ENCODE peak calls at places on chromosomes 4 and X, in ten cellular contexts. One of them, this sample, is unnamed.

GRCh38 chr4:89836031-89836777 is 757 bp downstream of the SNCA start:
- DNase-seq in body of pancreas: no peak
- DNase-seq in fibroblast of villous mesenchyme: no peak
- DNase-seq in cardiac muscle cell: peak; percentile 16
- DNase-seq in bronchial epithelial cell: no peak
- DNase-seq in transverse colon: no peak
- DNase-seq in spleen: no peak
- DNase-seq in left ventricle myocardium inferior: no peak
- DNase-seq in lung: no peak
- DNase-seq in IMR-90: no peak
- DNase-seq in this sample: no peak

GRCh38 chr4:139609647-139610046 is 53.6 kb upstream of the SETD7 start:
- DNase-seq in body of pancreas: no peak
- DNase-seq in fibroblast of villous mesenchyme: peak; percentile 34
- DNase-seq in cardiac muscle cell: no peak
- DNase-seq in bronchial epithelial cell: peak; percentile 51
- DNase-seq in transverse colon: no peak
- DNase-seq in spleen: no peak
- DNase-seq in left ventricle myocardium inferior: no peak
- DNase-seq in lung: no peak
- DNase-seq in IMR-90: peak; percentile 83
- DNase-seq in this sample: no peak

GRCh38 chrX:7270018-7270417 is 122.1 kb upstream of the PUDP start:
- DNase-seq in body of pancreas: no peak
- DNase-seq in fibroblast of villous mesenchyme: peak; percentile 78
- DNase-seq in cardiac muscle cell: no peak
- DNase-seq in bronchial epithelial cell: no peak
- DNase-seq in transverse colon: no peak
- DNase-seq in spleen: no peak
- DNase-seq in left ventricle myocardium inferior: no peak
- DNase-seq in lung: no peak
- DNase-seq in IMR-90: peak; percentile 58
- DNase-seq in this sample: peak; percentile 46

GRCh38 chrX:30659421-30659820 is 6.2 kb downstream of the GK start:
- DNase-seq in body of pancreas: no peak
- DNase-seq in fibroblast of villous mesenchyme: peak; percentile 96
- DNase-seq in cardiac muscle cell: no peak
- DNase-seq in bronchial epithelial cell: peak; percentile 92
- DNase-seq in transverse colon: no peak
- DNase-seq in spleen: no peak
- DNase-seq in left ventricle myocardium inferior: no peak
- DNase-seq in lung: no peak
- DNase-seq in IMR-90: peak; percentile 95
- DNase-seq in this sample: peak; percentile 90

GRCh38 chr4:122003335-122003734 is 51.5 kb upstream of the TRPC3 start:
- DNase-seq in body of pancreas: no peak
- DNase-seq in fibroblast of villous mesenchyme: peak; percentile 56
- DNase-seq in cardiac muscle cell: peak; percentile 32
- DNase-seq in bronchial epithelial cell: peak; percentile 27
- DNase-seq in transverse colon: peak; percentile 48
- DNase-seq in spleen: no peak
- DNase-seq in left ventricle myocardium inferior: no peak
- DNase-seq in lung: no peak
- DNase-seq in IMR-90: no peak
- DNase-seq in this sample: no peak

GRCh38 chrX:123993326-123993725 is 31.8 kb downstream of the STAG2 start:
- DNase-seq in body of pancreas: no peak
- DNase-seq in fibroblast of villous mesenchyme: peak; percentile 49
- DNase-seq in cardiac muscle cell: no peak
- DNase-seq in bronchial epithelial cell: peak; percentile 86
- DNase-seq in transverse colon: no peak
- DNase-seq in spleen: no peak
- DNase-seq in left ventricle myocardium inferior: no peak
- DNase-seq in lung: no peak
- DNase-seq in IMR-90: peak; percentile 81
- DNase-seq in this sample: peak; percentile 42

GRCh38 chr4:100414016-100414790 is 103.6 kb downstream of the EMCN start:
- DNase-seq in body of pancreas: no peak
- DNase-seq in fibroblast of villous mesenchyme: no peak
- DNase-seq in cardiac muscle cell: no peak
- DNase-seq in bronchial epithelial cell: peak; percentile 38
- DNase-seq in transverse colon: no peak
- DNase-seq in spleen: no peak
- DNase-seq in left ventricle myocardium inferior: no peak
- DNase-seq in lung: no peak
- DNase-seq in IMR-90: peak; percentile 2
- DNase-seq in this sample: no peak

GRCh38 chr4:85147481-85148076 is 181.1 kb upstream of the WDFY3 start:
- DNase-seq in body of pancreas: peak; percentile 58
- DNase-seq in fibroblast of villous mesenchyme: peak; percentile 73
- DNase-seq in cardiac muscle cell: peak; percentile 75
- DNase-seq in bronchial epithelial cell: peak; percentile 77
- DNase-seq in transverse colon: peak; percentile 24
- DNase-seq in spleen: peak; percentile 71
- DNase-seq in left ventricle myocardium inferior: peak; percentile 38
- DNase-seq in lung: no peak
- DNase-seq in IMR-90: peak; percentile 54
- DNase-seq in this sample: peak; percentile 10

GRCh38 chr4:6525474-6525873 is 49.5 kb upstream of the MAN2B2 start:
- DNase-seq in body of pancreas: no peak
- DNase-seq in fibroblast of villous mesenchyme: no peak
- DNase-seq in cardiac muscle cell: no peak
- DNase-seq in bronchial epithelial cell: no peak
- DNase-seq in transverse colon: no peak
- DNase-seq in spleen: no peak
- DNase-seq in left ventricle myocardium inferior: no peak
- DNase-seq in lung: no peak
- DNase-seq in IMR-90: no peak
- DNase-seq in this sample: no peak

GRCh38 chrX:100609591-100609990 is 24.9 kb downstream of the TNMD start:
- DNase-seq in body of pancreas: no peak
- DNase-seq in fibroblast of villous mesenchyme: no peak
- DNase-seq in cardiac muscle cell: no peak
- DNase-seq in bronchial epithelial cell: no peak
- DNase-seq in transverse colon: no peak
- DNase-seq in spleen: no peak
- DNase-seq in left ventricle myocardium inferior: no peak
- DNase-seq in lung: no peak
- DNase-seq in IMR-90: no peak
- DNase-seq in this sample: no peak

GRCh38 chrX:100611951-100612350 is 24.7 kb downstream of the TSPAN6 start:
- DNase-seq in body of pancreas: no peak
- DNase-seq in fibroblast of villous mesenchyme: no peak
- DNase-seq in cardiac muscle cell: no peak
- DNase-seq in bronchial epithelial cell: no peak
- DNase-seq in transverse colon: no peak
- DNase-seq in spleen: no peak
- DNase-seq in left ventricle myocardium inferior: no peak
- DNase-seq in lung: no peak
- DNase-seq in IMR-90: no peak
- DNase-seq in this sample: no peak

DNA sequence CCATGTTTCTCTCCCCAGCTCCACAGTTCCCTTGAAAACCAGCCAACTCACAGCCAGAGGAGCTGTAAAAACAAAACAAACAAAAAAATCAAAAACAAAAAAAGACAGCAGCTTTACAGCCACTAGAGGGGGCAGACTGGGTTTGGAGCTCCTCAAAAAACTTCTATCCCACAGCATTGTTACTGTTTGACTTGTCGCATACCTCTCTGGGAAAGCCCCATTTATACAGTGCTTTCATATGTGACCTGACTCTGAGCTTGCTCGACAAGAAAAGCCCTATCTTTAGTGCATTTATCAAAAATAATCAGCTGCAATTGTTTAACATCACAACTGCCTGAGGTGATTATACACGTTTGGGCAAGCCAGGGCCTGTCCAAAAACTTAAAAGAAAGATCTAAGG is 21.6 kb downstream of the TSPAN6 start:
- DNase-seq in body of pancreas: peak; percentile 26
- DNase-seq in fibroblast of villous mesenchyme: peak; percentile 75
- DNase-seq in cardiac muscle cell: peak; percentile 46
- DNase-seq in bronchial epithelial cell: peak; percentile 59
- DNase-seq in transverse colon: peak; percentile 18
- DNase-seq in spleen: no peak
- DNase-seq in left ventricle myocardium inferior: no peak
- DNase-seq in lung: no peak
- DNase-seq in IMR-90: peak; percentile 68
- DNase-seq in this sample: no peak
- TF ChIP-seq CTCF in body of pancreas: peak; percentile 44
- TF ChIP-seq CTCF in fibroblast of villous mesenchyme: peak; percentile 71
- TF ChIP-seq CTCF in cardiac muscle cell: peak; percentile 58
- TF ChIP-seq CTCF in bronchial epithelial cell: peak; percentile 46
- TF ChIP-seq CTCF in transverse colon: peak; percentile 31
- TF ChIP-seq CTCF in spleen: peak; percentile 22
- TF ChIP-seq CTCF in left ventricle myocardium inferior: peak; percentile 49
- TF ChIP-seq CTCF in lung: no peak
- TF ChIP-seq CTCF in IMR-90: peak; percentile 64
- TF ChIP-seq CTCF in this sample: peak; percentile 52

GRCh38 chr4:41258783-41259182 is 2.1 kb downstream of the UCHL1 start:
- DNase-seq in body of pancreas: peak; percentile 17
- DNase-seq in fibroblast of villous mesenchyme: peak; percentile 71
- DNase-seq in cardiac muscle cell: peak; percentile 39
- DNase-seq in bronchial epithelial cell: peak; percentile 52
- DNase-seq in transverse colon: no peak
- DNase-seq in spleen: no peak
- DNase-seq in left ventricle myocardium inferior: no peak
- DNase-seq in lung: no peak
- DNase-seq in IMR-90: peak; percentile 86
- DNase-seq in this sample: peak; percentile 16

GRCh38 chr4:41264212-41264611 is 7.5 kb downstream of the UCHL1 start:
- DNase-seq in body of pancreas: no peak
- DNase-seq in fibroblast of villous mesenchyme: no peak
- DNase-seq in cardiac muscle cell: no peak
- DNase-seq in bronchial epithelial cell: no peak
- DNase-seq in transverse colon: no peak
- DNase-seq in spleen: no peak
- DNase-seq in left ventricle myocardium inferior: no peak
- DNase-seq in lung: no peak
- DNase-seq in IMR-90: no peak
- DNase-seq in this sample: no peak

GRCh38 chr4:41260315-41260714 is 3.6 kb downstream of the UCHL1 start:
- DNase-seq in body of pancreas: no peak
- DNase-seq in fibroblast of villous mesenchyme: no peak
- DNase-seq in cardiac muscle cell: no peak
- DNase-seq in bronchial epithelial cell: no peak
- DNase-seq in transverse colon: no peak
- DNase-seq in spleen: no peak
- DNase-seq in left ventricle myocardium inferior: no peak
- DNase-seq in lung: no peak
- DNase-seq in IMR-90: no peak
- DNase-seq in this sample: no peak

GRCh38 chr4:41257901-41258300 is 1.2 kb downstream of the UCHL1 start:
- DNase-seq in body of pancreas: no peak
- DNase-seq in fibroblast of villous mesenchyme: no peak
- DNase-seq in cardiac muscle cell: no peak
- DNase-seq in bronchial epithelial cell: no peak
- DNase-seq in transverse colon: no peak
- DNase-seq in spleen: no peak
- DNase-seq in left ventricle myocardium inferior: no peak
- DNase-seq in lung: no peak
- DNase-seq in IMR-90: no peak
- DNase-seq in this sample: no peak

DNA sequence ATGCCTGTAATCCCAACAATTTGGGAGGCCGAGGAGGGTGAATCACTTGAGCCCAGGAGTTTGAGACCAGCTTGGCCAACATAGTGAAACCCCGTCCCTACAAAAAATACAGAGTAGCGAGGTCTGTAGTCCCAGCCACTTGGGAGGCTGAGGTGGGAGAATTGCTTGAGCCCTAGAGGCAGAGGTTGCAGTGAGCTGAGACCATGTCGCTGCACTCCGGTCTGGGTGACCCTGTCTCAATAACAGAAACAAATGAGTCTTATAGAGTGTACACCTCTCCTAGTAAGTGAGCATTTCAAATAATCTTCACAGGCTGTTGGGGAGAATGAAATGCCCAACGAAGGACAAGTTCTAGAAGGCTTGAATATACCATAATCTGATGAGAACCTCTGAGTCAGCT is 5.5 kb downstream of the UCHL1 start:
- DNase-seq in body of pancreas: no peak
- DNase-seq in fibroblast of villous mesenchyme: no peak
- DNase-seq in cardiac muscle cell: no peak
- DNase-seq in bronchial epithelial cell: no peak
- DNase-seq in transverse colon: no peak
- DNase-seq in spleen: no peak
- DNase-seq in left ventricle myocardium inferior: no peak
- DNase-seq in lung: no peak
- DNase-seq in IMR-90: no peak
- DNase-seq in this sample: no peak
- H3K4me3 ChIP-seq in body of pancreas: no peak overlapping the region
- H3K4me3 ChIP-seq in fibroblast of villous mesenchyme: no peak overlapping the region
- H3K4me3 ChIP-seq in cardiac muscle cell: no peak overlapping the region
- H3K4me3 ChIP-seq in bronchial epithelial cell: no peak overlapping the region
- H3K4me3 ChIP-seq in transverse colon: no peak overlapping the region
- H3K4me3 ChIP-seq in spleen: no peak overlapping the region
- H3K4me3 ChIP-seq in left ventricle myocardium inferior: no peak overlapping the region
- H3K4me3 ChIP-seq in lung: no peak overlapping the region
- H3K4me3 ChIP-seq in IMR-90: no peak overlapping the region
- H3K4me3 ChIP-seq in this sample: no peak overlapping the region

DNA sequence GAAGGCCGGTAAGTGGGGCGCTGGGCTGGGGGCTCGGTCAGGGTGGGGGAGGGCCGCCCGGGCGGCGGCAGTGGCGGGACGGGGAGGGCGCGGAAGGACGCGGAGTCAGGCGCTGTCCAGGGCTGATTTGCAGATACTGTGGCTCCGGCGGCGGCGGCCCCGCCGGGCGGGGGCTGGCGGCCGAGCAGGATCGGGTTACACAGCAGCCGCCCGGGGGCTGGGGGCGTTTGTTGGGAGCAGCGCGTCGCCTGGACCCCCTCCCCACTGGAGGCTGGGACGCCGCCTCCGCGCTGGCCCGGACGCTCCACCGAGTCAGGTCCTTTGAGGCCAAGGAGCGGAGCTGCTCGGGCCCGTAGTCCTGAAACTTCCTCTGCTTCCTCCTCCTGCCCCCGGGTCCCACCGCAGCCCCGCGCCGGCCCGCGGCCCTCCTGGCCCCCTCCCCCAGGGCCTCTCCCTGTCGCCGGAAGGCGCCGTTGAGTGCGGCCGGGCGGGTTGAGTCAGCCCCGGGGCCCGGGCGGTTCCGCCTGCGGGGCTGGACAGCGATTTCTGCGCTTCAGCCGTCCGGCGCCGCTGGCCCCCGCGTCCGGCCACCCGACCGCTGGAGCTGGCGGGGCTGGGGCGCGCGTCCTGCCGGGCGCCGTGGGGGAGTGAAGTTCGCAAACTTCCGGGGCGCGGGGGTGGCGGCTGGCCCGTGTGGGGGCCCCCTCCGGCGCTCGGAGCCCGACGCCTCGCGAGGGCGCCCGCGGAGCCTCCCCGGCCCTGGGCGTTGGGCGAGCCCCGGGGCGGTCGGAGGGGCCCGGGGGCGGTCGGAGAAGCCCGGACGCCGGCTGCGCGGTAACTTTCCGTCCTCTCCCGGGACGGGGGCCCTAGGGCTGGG is 744 bp downstream of the REST start:
- DNase-seq in body of pancreas: peak; percentile 66
- DNase-seq in fibroblast of villous mesenchyme: peak; percentile 75
- DNase-seq in cardiac muscle cell: peak; percentile 91
- DNase-seq in bronchial epithelial cell: peak; percentile 22
- DNase-seq in transverse colon: peak; percentile 70
- DNase-seq in spleen: peak; percentile 95
- DNase-seq in left ventricle myocardium inferior: peak; percentile 60
- DNase-seq in lung: peak; percentile 57
- DNase-seq in IMR-90: peak; percentile 68
- DNase-seq in this sample: no peak
- TF ChIP-seq CTCF in body of pancreas: no peak
- TF ChIP-seq CTCF in fibroblast of villous mesenchyme: no peak
- TF ChIP-seq CTCF in cardiac muscle cell: no peak
- TF ChIP-seq CTCF in bronchial epithelial cell: no peak
- TF ChIP-seq CTCF in transverse colon: no peak
- TF ChIP-seq CTCF in spleen: no peak
- TF ChIP-seq CTCF in left ventricle myocardium inferior: no peak
- TF ChIP-seq CTCF in lung: no peak
- TF ChIP-seq CTCF in IMR-90: no peak
- TF ChIP-seq CTCF in this sample: no peak

GRCh38 chrX:12138366-12139313 is at the start of gene FRMPD4:
- DNase-seq in body of pancreas: no peak
- DNase-seq in fibroblast of villous mesenchyme: peak; percentile 16
- DNase-seq in cardiac muscle cell: peak; percentile 61
- DNase-seq in bronchial epithelial cell: no peak
- DNase-seq in transverse colon: no peak
- DNase-seq in spleen: peak; percentile 64
- DNase-seq in left ventricle myocardium inferior: no peak
- DNase-seq in lung: no peak
- DNase-seq in IMR-90: peak; percentile 24
- DNase-seq in this sample: no peak
- H3K4me3 ChIP-seq in body of pancreas: no peak within 1 kb of the TSS
- H3K4me3 ChIP-seq in fibroblast of villous mesenchyme: peak within 1 kb of the TSS; percentile 44
- H3K4me3 ChIP-seq in cardiac muscle cell: peak within 1 kb of the TSS; percentile 44
- H3K4me3 ChIP-seq in bronchial epithelial cell: peak within 1 kb of the TSS; percentile 40
- H3K4me3 ChIP-seq in transverse colon: peak within 1 kb of the TSS; percentile 39
- H3K4me3 ChIP-seq in spleen: no peak within 1 kb of the TSS
- H3K4me3 ChIP-seq in left ventricle myocardium inferior: peak within 1 kb of the TSS; percentile 60
- H3K4me3 ChIP-seq in lung: no peak within 1 kb of the TSS
- H3K4me3 ChIP-seq in IMR-90: peak within 1 kb of the TSS; percentile 61
- H3K4me3 ChIP-seq in this sample: peak within 1 kb of the TSS; percentile 41

This sample was measured in AG04449.